ENCODE peak calls at places on chromosomes 5 and 9, in ten cellular contexts. R is mucosa of gallbladder; H is dorsolateral prefrontal cortex; K is non-pigmented ciliary epithelial cell; G is aorta; Z is fibroblast of villous mesenchyme; U is AG08396; L is stomach; A is CD8-positive, alpha-beta T cell; S is T-helper 2 cell. J is an unnamed sample.

GRCh38 chr9:3708751-3709150 is 182.9 kb upstream of the RFX3 start:
- DNase-seq in Z (no peak), K (no peak), R (no peak), L (no peak), U (no peak), G (no peak), A (no peak), H (no peak), S (no peak), J (no peak)

GRCh38 chr5:176540476-176540899 is 3.3 kb upstream of the RNF44 start:
- DNase-seq in R (no peak), S (no peak), L (no peak), U (no peak), H (no peak), A (no peak), Z (peak), K (no peak), G (no peak), J (no peak)

GRCh38 chr5:43985411-43985810 is 382.4 kb downstream of the NNT start:
- DNase-seq in U (no peak), R (no peak), A (no peak), K (no peak), S (no peak), L (no peak), H (no peak), G (no peak), Z (no peak), J (no peak)

GRCh38 chr9:20355022-20355421 is 267.3 kb downstream of the MLLT3 start:
- DNase-seq in A (no peak), K (peak), S (peak), G (no peak), U (peak), R (no peak), H (no peak), L (no peak), Z (peak), J (no peak)

GRCh38 chr5:113269023-113269997 is 165.5 kb downstream of the TSSK1B start:
- DNase-seq in H (no peak), K (no peak), S (peak), L (no peak), R (no peak), A (no peak), G (no peak), U (no peak), Z (no peak), J (no peak)

GRCh38 chr5:127101533-127101932 is 28.2 kb upstream of the C5orf63 start:
- DNase-seq in U (no peak), Z (no peak), G (no peak), S (no peak), K (no peak), H (no peak), L (no peak), R (no peak), A (no peak), J (no peak)

GRCh38 chr5:1447772-1448361 is 2.6 kb upstream of the SLC6A3 start:
- DNase-seq in U (no peak), H (no peak), L (peak), G (no peak), R (no peak), Z (no peak), S (no peak), K (no peak), A (peak), J (no peak)

GRCh38 chr9:93669958-93670207 is 93.5 kb downstream of the PHF2 start:
- DNase-seq in R (no peak), U (no peak), L (no peak), S (no peak), A (no peak), K (no peak), Z (no peak), H (no peak), G (no peak), J (no peak)

GRCh38 chr5:107389130-107389553 is 281.6 kb downstream of the EFNA5 start:
- DNase-seq in U (no peak), A (peak), K (no peak), Z (peak), G (no peak), L (peak), S (peak), H (no peak), R (no peak), J (peak)

GRCh38 chr9:93119953-93120845 is 13.9 kb downstream of the NINJ1 start:
- DNase-seq in L (peak), Z (peak), A (no peak), S (peak), H (peak), G (peak), U (peak), K (peak), R (peak), J (peak)

GRCh38 chr9:20340161-20340861 is 282.0 kb downstream of the MLLT3 start:
- DNase-seq in S (no peak), R (no peak), L (no peak), Z (peak), A (no peak), H (no peak), U (no peak), K (no peak), G (no peak), J (no peak)

GRCh38 chr5:180649297-180650039 is at the start of gene FLT4:
- DNase-seq in G (no peak), R (no peak), S (no peak), A (no peak), L (no peak), H (no peak), Z (no peak), U (no peak), K (no peak), J (no peak)

GRCh38 chr5:142239394-142240159 is 85.2 kb downstream of the SPRY4 start:
- DNase-seq in U (no peak), K (no peak), R (no peak), L (no peak), H (no peak), A (no peak), Z (no peak), S (no peak), G (no peak), J (no peak)

GRCh38 chr5:54656261-54656728 is 138.7 kb downstream of the SNX18 start:
- DNase-seq in H (no peak), R (no peak), A (no peak), G (peak), S (no peak), U (no peak), Z (no peak), K (no peak), L (peak), J (no peak)

GRCh38 chr9:123225995-123226394 is 42.4 kb downstream of the STRBP start:
- DNase-seq in L (no peak), G (no peak), U (no peak), S (no peak), A (no peak), H (no peak), K (no peak), Z (no peak), R (no peak), J (no peak)